ENCODE peak calls at places on chromosomes 12 and 14, in ten cellular contexts. F is heart left ventricle, T is astrocyte, W is hepatocyte, M is fibroblast of lung, E is left ventricle myocardium inferior, Y is WERI-Rb-1, I is MM.1S, B is tibial artery, D is A549. Q is an unnamed sample.

GRCh38 chr14:93132472-93133065 is 16.8 kb upstream of the ITPK1 start:
- DNase-seq in F (peak), T (peak), W (peak), M (peak), E (no peak), Y (peak), I (peak), B (no peak), D (peak), Q (peak)

GRCh38 chr12:32983968-32984367 is 87.4 kb upstream of the PKP2 start:
- DNase-seq in F (no peak), T (no peak), W (no peak), M (no peak), E (no peak), Y (no peak), I (no peak), B (no peak), D (no peak), Q (no peak)

GRCh38 chr12:89225808-89226368 is 126.4 kb downstream of the DUSP6 start:
- DNase-seq in F (peak), T (peak), W (peak), M (peak), E (no peak), Y (no peak), I (no peak), B (peak), D (no peak), Q (peak)

GRCh38 chr12:109863961-109864712 is 16.2 kb downstream of the GLTP start:
- DNase-seq in F (no peak), T (no peak), W (peak), M (peak), E (no peak), Y (no peak), I (peak), B (no peak), D (no peak), Q (peak)

GRCh38 chr12:132044661-132045412 is 95.1 kb downstream of the EP400 start:
- DNase-seq in F (no peak), T (no peak), W (no peak), M (no peak), E (no peak), Y (no peak), I (no peak), B (no peak), D (no peak), Q (no peak)

GRCh38 chr12:54413284-54414190 is 5.5 kb downstream of the ITGA5 start:
- DNase-seq in F (peak), T (peak), W (no peak), M (no peak), E (peak), Y (no peak), I (peak), B (peak), D (no peak), Q (peak)

GRCh38 chr14:39094515-39094914 is 8.5 kb downstream of the SEC23A start:
- DNase-seq in F (no peak), T (no peak), W (no peak), M (no peak), E (no peak), Y (no peak), I (no peak), B (no peak), D (no peak), Q (no peak)

GRCh38 chr14:73613046-73613383 is 698 bp downstream of the ACOT6 start:
- DNase-seq in F (no peak), T (no peak), W (no peak), M (peak), E (no peak), Y (no peak), I (no peak), B (no peak), D (no peak), Q (no peak)

GRCh38 chr14:51167587-51168219 is 72.3 kb upstream of the TMX1 start:
- DNase-seq in F (no peak), T (peak), W (no peak), M (peak), E (no peak), Y (no peak), I (no peak), B (no peak), D (no peak), Q (peak)

GRCh38 chr12:28869197-28869596 is 279.9 kb upstream of the FAR2 start:
- DNase-seq in F (no peak), T (peak), W (peak), M (peak), E (no peak), Y (no peak), I (no peak), B (no peak), D (no peak), Q (peak)

GRCh38 chr14:69135133-69135532 is 17.8 kb downstream of the DCAF5 start:
- DNase-seq in F (no peak), T (no peak), W (no peak), M (no peak), E (no peak), Y (no peak), I (no peak), B (no peak), D (no peak), Q (no peak)

GRCh38 chr14:68730811-68731425 is 61.9 kb downstream of the ZFP36L1 start:
- DNase-seq in F (no peak), T (no peak), W (no peak), M (no peak), E (no peak), Y (no peak), I (no peak), B (no peak), D (no peak), Q (no peak)

GRCh38 chr14:70171719-70172118 is 17.0 kb downstream of the SLC8A3 start:
- DNase-seq in F (no peak), T (no peak), W (no peak), M (no peak), E (no peak), Y (no peak), I (no peak), B (no peak), D (no peak), Q (no peak)

GRCh38 chr14:102824832-102825231 is 47.6 kb downstream of the TRAF3 start:
- DNase-seq in F (peak), T (peak), W (peak), M (no peak), E (peak), Y (no peak), I (no peak), B (no peak), D (no peak), Q (peak)

GRCh38 chr12:31859232-31859977 is 99.8 kb upstream of the RESF1 start:
- DNase-seq in F (no peak), T (no peak), W (no peak), M (no peak), E (no peak), Y (no peak), I (no peak), B (no peak), D (no peak), Q (no peak)

GRCh38 chr14:50762001-50762930 is 68.7 kb downstream of the NIN start:
- DNase-seq in F (no peak), T (peak), W (no peak), M (peak), E (no peak), Y (no peak), I (no peak), B (no peak), D (no peak), Q (peak)

GRCh38 chr14:21748869-21749303 is 75.3 kb upstream of the OR4E1 start:
- DNase-seq in F (no peak), T (no peak), W (peak), M (peak), E (peak), Y (peak), I (peak), B (no peak), D (peak), Q (peak)

GRCh38 chr12:59023861-59024424 is 103.6 kb upstream of the LRIG3 start:
- DNase-seq in F (no peak), T (peak), W (no peak), M (no peak), E (no peak), Y (no peak), I (no peak), B (no peak), D (no peak), Q (no peak)

GRCh38 chr12:58583541-58583940 is 336.8 kb downstream of the LRIG3 start:
- DNase-seq in F (no peak), T (peak), W (no peak), M (peak), E (no peak), Y (peak), I (no peak), B (peak), D (no peak), Q (no peak)

GRCh38 chr12:90854136-90854689 is 100.8 kb downstream of the CCER1 start:
- DNase-seq in F (no peak), T (peak), W (peak), M (peak), E (no peak), Y (peak), I (peak), B (no peak), D (peak), Q (peak)

GRCh38 chr14:68143341-68143807 is 323.8 kb downstream of the RAD51B start:
- DNase-seq in F (peak), T (peak), W (peak), M (peak), E (peak), Y (no peak), I (no peak), B (peak), D (no peak), Q (no peak)

GRCh38 chr14:103613517-103613916 is 15.5 kb upstream of the KLC1 start:
- DNase-seq in F (no peak), T (no peak), W (no peak), M (peak), E (no peak), Y (no peak), I (peak), B (no peak), D (no peak), Q (no peak)

GRCh38 chr14:99818503-99819036 is 25.4 kb downstream of the EML1 start:
- DNase-seq in F (no peak), T (no peak), W (no peak), M (no peak), E (no peak), Y (no peak), I (no peak), B (no peak), D (no peak), Q (no peak)

GRCh38 chr12:13128291-13129000 is 25.0 kb upstream of the GSG1 start:
- DNase-seq in F (no peak), T (no peak), W (no peak), M (no peak), E (no peak), Y (no peak), I (no peak), B (no peak), D (no peak), Q (no peak)

GRCh38 chr14:65832431-65833253 is 420.1 kb downstream of the FUT8 start:
- DNase-seq in F (no peak), T (no peak), W (no peak), M (peak), E (no peak), Y (no peak), I (no peak), B (peak), D (peak), Q (peak)

GRCh38 chr14:105845725-105846309 is 319.4 kb downstream of the TMEM121 start:
- DNase-seq in F (no peak), T (no peak), W (no peak), M (no peak), E (no peak), Y (no peak), I (no peak), B (peak), D (no peak), Q (no peak)

DNA sequence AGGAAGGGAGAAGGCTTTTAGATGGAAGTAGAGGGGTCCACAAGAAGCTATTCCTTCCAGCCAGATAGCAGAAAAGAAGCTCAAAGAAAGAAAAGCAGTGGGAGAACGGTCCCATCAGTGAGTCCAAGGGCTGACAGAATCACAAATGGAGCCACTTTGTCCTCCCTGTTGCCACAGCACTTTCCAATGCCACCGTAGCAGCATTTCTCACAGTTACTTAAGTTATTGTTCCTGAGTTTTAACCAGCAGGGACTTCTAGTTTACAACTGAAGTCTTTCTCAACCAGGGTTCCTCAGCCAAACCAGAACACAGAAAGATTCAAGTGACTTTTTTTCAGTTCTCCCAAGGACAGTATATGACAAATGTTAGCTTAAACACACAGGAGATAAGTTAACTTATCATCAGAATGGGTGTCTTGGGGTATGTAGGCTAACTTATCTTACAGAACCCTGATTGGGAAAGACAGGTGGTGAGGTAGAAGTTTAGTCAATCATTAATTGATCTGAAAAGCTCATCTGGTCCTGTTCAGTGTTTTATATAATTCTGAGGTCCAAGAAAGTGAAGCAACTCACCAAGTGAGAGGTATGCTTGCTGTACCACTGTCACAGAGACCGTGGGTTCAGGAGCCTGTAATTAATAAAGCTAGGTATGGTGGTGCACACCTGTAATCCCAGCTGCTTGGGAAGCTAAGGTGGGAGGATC is 7.0 kb downstream of the GATC start:
- DNase-seq in F (no peak), T (no peak), W (peak), M (no peak), E (no peak), Y (no peak), I (no peak), B (no peak), D (no peak), Q (no peak)
- H3K4me3 ChIP-seq in F (no peak), T (no peak), W (no peak), M (no peak), E (no peak), Y (no peak), I (no peak), B (no peak), D (no peak), Q (no peak)

GRCh38 chr12:107864235-107864634 is 89.7 kb downstream of the ASCL4 start:
- DNase-seq in F (no peak), T (no peak), W (peak), M (no peak), E (no peak), Y (no peak), I (no peak), B (no peak), D (no peak), Q (no peak)
- H3K27ac ChIP-seq in F (no peak), T (no peak), W (no peak), M (no peak), E (no peak), Y (no peak), I (no peak), B (no peak), D (no peak), Q (no peak)

GRCh38 chr12:116609715-116610114 is 50.5 kb downstream of the MAP1LC3B2 start:
- DNase-seq in F (no peak), T (no peak), W (no peak), M (no peak), E (no peak), Y (peak), I (peak), B (no peak), D (no peak), Q (no peak)
- TF ChIP-seq CTCF in F (peak), T (no peak), W (peak), M (peak), E (peak), Y (peak), I (peak), B (peak), D (peak), Q (peak)

GRCh38 chr12:18246057-18246456 is 15.3 kb upstream of the PIK3C2G start:
- DNase-seq in F (no peak), T (no peak), W (no peak), M (no peak), E (no peak), Y (no peak), I (no peak), B (no peak), D (no peak), Q (no peak)
- H3K4me3 ChIP-seq in F (no peak), T (no peak), W (no peak), M (no peak), E (no peak), Y (no peak), I (no peak), B (no peak), D (no peak), Q (no peak)

GRCh38 chr12:72286526-72286925 is 14.4 kb downstream of the TRHDE start:
- DNase-seq in F (no peak), T (no peak), W (no peak), M (no peak), E (no peak), Y (no peak), I (no peak), B (no peak), D (no peak), Q (no peak)

GRCh38 chr12:72288911-72289310 is 16.7 kb downstream of the TRHDE start:
- DNase-seq in F (no peak), T (no peak), W (no peak), M (peak), E (no peak), Y (no peak), I (no peak), B (no peak), D (no peak), Q (no peak)

GRCh38 chr12:72282721-72283120 is 10.6 kb downstream of the TRHDE start:
- DNase-seq in F (no peak), T (no peak), W (peak), M (peak), E (no peak), Y (no peak), I (no peak), B (no peak), D (no peak), Q (peak)

GRCh38 chr12:72288436-72288835 is 16.3 kb downstream of the TRHDE start:
- DNase-seq in F (no peak), T (no peak), W (no peak), M (no peak), E (no peak), Y (no peak), I (no peak), B (no peak), D (no peak), Q (no peak)

GRCh38 chr12:72285861-72286260 is 13.7 kb downstream of the TRHDE start:
- DNase-seq in F (no peak), T (no peak), W (no peak), M (no peak), E (no peak), Y (no peak), I (no peak), B (no peak), D (no peak), Q (no peak)
- H3K27ac ChIP-seq in F (no peak), T (no peak), W (no peak), M (no peak), E (no peak), Y (no peak), I (no peak), B (no peak), D (no peak), Q (no peak)

DNA sequence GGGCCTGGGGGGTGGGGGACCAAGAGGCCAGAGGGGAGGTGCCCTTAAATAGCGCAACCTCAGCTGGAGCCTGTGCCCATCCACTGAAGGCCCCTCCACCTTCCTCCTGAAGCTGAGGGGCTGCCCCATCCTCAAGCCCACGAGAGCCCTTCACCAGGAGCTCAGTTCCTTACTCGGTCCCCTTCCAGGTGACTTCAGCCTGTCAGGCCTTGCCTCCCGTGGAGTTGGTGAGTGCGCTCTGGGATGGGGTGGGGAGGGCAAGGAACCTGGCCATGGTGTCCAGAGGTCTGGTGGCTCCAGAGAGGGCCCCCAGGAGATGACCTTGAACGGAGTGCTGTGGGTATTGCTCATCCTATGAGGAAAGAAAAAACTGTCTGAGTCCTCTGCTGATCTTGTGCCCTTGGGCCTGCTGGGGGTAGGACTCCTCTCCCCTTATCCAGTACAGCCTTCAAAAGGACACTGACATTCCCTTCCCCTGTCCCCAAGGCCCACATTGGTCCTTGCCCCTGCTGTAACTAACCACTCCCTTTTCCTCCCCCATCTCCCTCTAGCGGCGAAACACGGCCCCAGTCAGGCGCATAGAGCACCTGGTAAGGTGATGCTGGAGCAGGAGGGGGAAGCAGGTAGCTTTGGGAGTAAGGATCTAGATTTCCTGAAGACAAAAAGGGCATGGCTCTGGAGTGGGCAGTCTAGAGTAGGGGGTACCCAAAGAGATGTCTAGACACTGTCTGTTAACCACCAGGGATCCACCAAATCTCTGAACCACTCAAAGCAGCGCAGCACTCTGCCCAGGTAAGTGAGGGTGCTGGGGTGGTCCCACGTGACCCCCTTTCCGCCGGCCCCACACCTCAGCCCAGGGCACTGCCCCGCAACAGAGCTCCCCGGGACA is 3.6 kb downstream of the TNS2 start:
- DNase-seq in F (peak), T (no peak), W (peak), M (no peak), E (peak), Y (peak), I (peak), B (peak), D (no peak), Q (no peak)
- TF ChIP-seq CTCF in F (peak), T (peak), W (peak), M (peak), E (peak), Y (peak), I (peak), B (peak), D (peak), Q (peak)

GRCh38 chr12:48977290-48978281 is 536 bp upstream of the WNT1 start:
- DNase-seq in F (peak), T (peak), W (peak), M (no peak), E (no peak), Y (peak), I (peak), B (no peak), D (peak), Q (peak)
- H3K4me3 ChIP-seq in F (peak), T (no peak), W (no peak), M (no peak), E (peak), Y (peak), I (no peak), B (peak), D (peak), Q (no peak)

DNA sequence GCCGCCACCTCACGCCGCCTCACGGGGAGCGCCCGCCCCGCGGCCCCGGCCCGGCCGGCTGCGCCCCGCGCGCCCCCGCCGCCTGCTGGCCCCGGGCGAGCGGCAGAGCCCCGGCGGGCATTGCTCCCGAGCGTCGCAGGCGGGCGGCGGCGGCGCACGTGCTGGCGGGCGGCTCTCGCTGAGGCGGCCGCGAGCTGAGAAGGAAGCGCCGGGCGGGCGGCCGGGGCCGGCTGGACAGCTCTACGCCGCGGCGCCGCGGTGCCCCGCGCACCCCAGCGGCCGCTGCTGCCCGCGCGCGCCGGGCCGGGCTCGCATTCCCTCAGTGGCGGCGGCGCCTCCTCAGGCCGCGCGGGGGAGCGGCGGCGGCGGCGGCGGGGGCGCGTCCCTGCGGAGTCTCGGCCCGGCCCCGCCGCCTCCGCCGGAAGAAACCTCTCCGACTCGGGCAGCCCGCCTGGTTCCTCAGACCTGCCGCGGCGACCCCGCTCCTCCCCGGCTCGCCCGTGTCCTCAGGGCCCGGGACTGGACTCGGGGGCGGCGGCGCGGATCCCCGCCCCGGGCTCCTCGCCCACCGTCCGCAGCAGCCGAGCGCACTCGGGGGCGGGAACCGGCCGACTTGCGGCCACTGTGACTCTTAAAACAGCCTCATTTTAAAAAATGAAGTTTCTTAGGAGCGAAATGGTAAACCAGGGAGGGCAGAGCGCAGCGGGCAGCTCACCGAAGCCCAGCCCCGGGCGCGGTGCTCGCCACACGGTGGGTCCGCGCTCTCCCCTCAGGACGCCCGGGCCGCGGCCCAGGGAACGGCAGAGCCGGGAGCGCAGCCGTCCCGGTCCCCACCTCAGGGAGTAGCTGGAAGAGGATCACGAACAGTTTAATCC is at the start of gene PITPNM2:
- DNase-seq in F (peak), T (no peak), W (peak), M (peak), E (peak), Y (peak), I (peak), B (peak), D (peak), Q (no peak)
- H3K27ac ChIP-seq in F (peak), T (no peak), W (peak), M (peak), E (peak), Y (peak), I (no peak), B (peak), D (peak), Q (peak)

Q was measured in brain microvascular endothelial cell.